ENCODE peak calls at places on chromosomes 5 and 9, in four cellular contexts. E is mesothelial cell of epicardium, A is natural killer cell, R is body of pancreas. B is an unnamed sample.

GRCh38 chr5:138770291-138770690 is 17.1 kb downstream of the CTNNA1 start:
- DNase-seq in A (no peak), E (no peak), R (no peak), B (no peak)

GRCh38 chr9:116352958-116353357 is 199.4 kb downstream of the PAPPA start:
- DNase-seq in E (no peak), R (no peak), A (no peak), B (no peak)

GRCh38 chr9:16247188-16247875 is 623.1 kb downstream of the BNC2 start:
- DNase-seq in E (no peak), R (no peak), A (no peak), B (no peak)

GRCh38 chr5:14503017-14503680 is 78.4 kb upstream of the OTULINL start:
- DNase-seq in A (no peak), R (no peak), E (no peak), B (no peak)

GRCh38 chr5:115179959-115180709 is 10.4 kb upstream of the TRIM36 start:
- DNase-seq in R (peak; percentile 23), A (peak; percentile 29), E (no peak), B (peak; percentile 80)

GRCh38 chr5:1316941-1317340 is 22.1 kb upstream of the TERT start:
- DNase-seq in R (no peak), A (no peak), E (no peak), B (peak; percentile 45)

GRCh38 chr5:31559942-31560341 is 27.8 kb downstream of the C5orf22 start:
- DNase-seq in A (no peak), E (no peak), R (no peak), B (no peak)

GRCh38 chr5:6903934-6904333 is 190.7 kb downstream of the TENT4A start:
- DNase-seq in E (no peak), A (no peak), R (no peak), B (no peak)

GRCh38 chr5:133610489-133611356 is 1.6 kb downstream of the FSTL4 start:
- DNase-seq in R (peak; percentile 75), A (no peak), E (peak; percentile 37), B (peak; percentile 80)

GRCh38 chr9:105697871-105698270 is 3.5 kb downstream of the TMEM38B start:
- DNase-seq in R (no peak), E (no peak), A (no peak), B (no peak)

GRCh38 chr5:73121109-73121443 is 701 bp downstream of the TMEM171 start:
- DNase-seq in E (no peak), A (no peak), R (no peak), B (no peak)

GRCh38 chr5:58751222-58751621 is 168.3 kb downstream of the RAB3C start:
- DNase-seq in A (no peak), R (no peak), E (no peak), B (no peak)

DNA sequence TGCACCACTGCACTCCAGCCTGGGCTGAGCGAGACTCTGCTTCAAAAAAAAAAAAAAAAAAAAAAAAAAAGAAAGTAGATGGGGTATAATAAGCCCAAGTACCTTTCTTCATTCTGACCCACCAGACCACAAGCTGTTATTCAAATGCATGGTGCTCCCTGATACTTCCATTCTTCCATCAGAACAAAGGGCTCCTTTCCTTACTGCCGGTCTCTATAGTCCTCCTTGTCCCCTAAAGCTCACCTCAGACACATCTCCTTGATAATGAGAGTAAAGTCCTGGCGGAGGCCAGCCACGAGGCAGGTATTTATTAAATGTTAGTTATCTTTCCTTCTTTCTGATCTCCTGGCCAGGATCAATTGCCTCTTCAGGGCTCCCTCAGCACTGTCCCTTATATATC is 162.5 kb downstream of the RAB3C start:
- DNase-seq in R (no peak), A (no peak), E (no peak), B (no peak)
- TF ChIP-seq CTCF in R (no peak), A (no peak), E (no peak), B (no peak)

GRCh38 chr9:96255698-96256097 is 46.3 kb downstream of the HSD17B3 start:
- DNase-seq in A (no peak), R (no peak), E (no peak), B (no peak)

GRCh38 chr9:96253059-96253696 is 48.8 kb downstream of the HSD17B3 start:
- DNase-seq in E (no peak), R (no peak), A (no peak), B (no peak)

GRCh38 chr9:96246267-96246671 is 55.7 kb downstream of the HSD17B3 start:
- DNase-seq in R (peak; percentile 27), A (no peak), E (no peak), B (no peak)

GRCh38 chr9:96249746-96250145 is 52.2 kb downstream of the HSD17B3 start:
- DNase-seq in R (no peak), E (no peak), A (no peak), B (no peak)

DNA sequence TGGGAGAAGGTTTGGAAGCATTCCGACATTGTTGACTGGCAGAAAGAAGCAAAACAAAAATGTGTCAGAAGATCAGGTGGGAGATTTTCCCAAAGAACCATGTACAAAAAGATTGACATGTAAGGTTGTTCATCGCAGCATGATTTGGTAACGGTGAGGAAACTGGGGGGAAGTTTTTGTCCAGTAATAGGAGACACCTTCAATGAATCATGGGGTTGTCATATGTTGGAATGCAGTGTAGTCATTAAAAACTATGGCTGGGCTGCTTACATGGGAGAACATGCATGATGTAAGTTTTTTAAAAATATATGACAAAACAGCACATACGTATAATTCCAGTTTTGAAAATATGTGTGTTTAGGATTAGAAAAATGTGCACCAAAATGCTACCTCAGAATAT is 50.5 kb downstream of the HSD17B3 start:
- DNase-seq in E (no peak), R (no peak), A (no peak), B (no peak)
- TF ChIP-seq CTCF in E (no peak), R (no peak), A (no peak), B (no peak)

GRCh38 chr5:179795863-179796833 is 2.4 kb downstream of the LTC4S start:
- DNase-seq in A (peak; percentile 80), R (peak; percentile 84), E (no peak), B (peak; percentile 91)
- TF ChIP-seq CTCF in A (peak; percentile 73), R (peak; percentile 96), E (peak; percentile 70), B (peak; percentile 81)

GRCh38 chr5:78594946-78595921 is 53.3 kb downstream of the LHFPL2 start:
- DNase-seq in A (no peak), R (peak; percentile 62), E (no peak), B (no peak)
- TF ChIP-seq CTCF in A (no peak), R (no peak), E (no peak), B (no peak)

B was measured in type B pancreatic cell.